ENCODE peak calls at places on chromosomes 3 and 15, in six cellular contexts. One of them, this sample, is unnamed.
A peak's percentile ranks its signal among the peaks of the same experiment; 100 is the strongest.

GRCh38 chr3:172125963-172126403 is 86.6 kb downstream of the FNDC3B start:
- DNase-seq in astrocyte of the cerebellum: peak; percentile 33
- DNase-seq in dorsolateral prefrontal cortex: no peak
- DNase-seq in foreskin fibroblast: peak; percentile 92
- DNase-seq in fibroblast of the aortic adventitia: peak; percentile 78
- DNase-seq in left ventricle myocardium inferior: peak; percentile 68
- DNase-seq in this sample: no peak

GRCh38 chr3:177561769-177562360 is 364.6 kb upstream of the TBL1XR1 start:
- DNase-seq in astrocyte of the cerebellum: no peak
- DNase-seq in dorsolateral prefrontal cortex: no peak
- DNase-seq in foreskin fibroblast: no peak
- DNase-seq in fibroblast of the aortic adventitia: no peak
- DNase-seq in left ventricle myocardium inferior: no peak
- DNase-seq in this sample: no peak

GRCh38 chr3:38017445-38018295 is 11.8 kb downstream of the PLCD1 start:
- DNase-seq in astrocyte of the cerebellum: no peak
- DNase-seq in dorsolateral prefrontal cortex: no peak
- DNase-seq in foreskin fibroblast: no peak
- DNase-seq in fibroblast of the aortic adventitia: no peak
- DNase-seq in left ventricle myocardium inferior: no peak
- DNase-seq in this sample: no peak

GRCh38 chr15:58332676-58333400 is 99.0 kb upstream of the LIPC start:
- DNase-seq in astrocyte of the cerebellum: no peak
- DNase-seq in dorsolateral prefrontal cortex: no peak
- DNase-seq in foreskin fibroblast: peak; percentile 81
- DNase-seq in fibroblast of the aortic adventitia: peak; percentile 39
- DNase-seq in left ventricle myocardium inferior: no peak
- DNase-seq in this sample: no peak

GRCh38 chr15:98754283-98755022 is 106.1 kb downstream of the IGF1R start:
- DNase-seq in astrocyte of the cerebellum: no peak
- DNase-seq in dorsolateral prefrontal cortex: no peak
- DNase-seq in foreskin fibroblast: no peak
- DNase-seq in fibroblast of the aortic adventitia: peak; percentile 60
- DNase-seq in left ventricle myocardium inferior: no peak
- DNase-seq in this sample: no peak

GRCh38 chr15:61640751-61641150 is 411.6 kb upstream of the RORA start:
- DNase-seq in astrocyte of the cerebellum: no peak
- DNase-seq in dorsolateral prefrontal cortex: no peak
- DNase-seq in foreskin fibroblast: no peak
- DNase-seq in fibroblast of the aortic adventitia: no peak
- DNase-seq in left ventricle myocardium inferior: no peak
- DNase-seq in this sample: no peak

GRCh38 chr15:89129123-89129815 is 41.0 kb downstream of the ABHD2 start:
- DNase-seq in astrocyte of the cerebellum: no peak
- DNase-seq in dorsolateral prefrontal cortex: peak; percentile 39
- DNase-seq in foreskin fibroblast: peak; percentile 55
- DNase-seq in fibroblast of the aortic adventitia: peak; percentile 46
- DNase-seq in left ventricle myocardium inferior: no peak
- DNase-seq in this sample: no peak

GRCh38 chr15:59946084-59946483 is 58.0 kb upstream of the FOXB1 start:
- DNase-seq in astrocyte of the cerebellum: no peak
- DNase-seq in dorsolateral prefrontal cortex: no peak
- DNase-seq in foreskin fibroblast: no peak
- DNase-seq in fibroblast of the aortic adventitia: no peak
- DNase-seq in left ventricle myocardium inferior: no peak
- DNase-seq in this sample: no peak

GRCh38 chr3:48431224-48432029 is 1.5 kb upstream of the PLXNB1 start:
- DNase-seq in astrocyte of the cerebellum: no peak
- DNase-seq in dorsolateral prefrontal cortex: no peak
- DNase-seq in foreskin fibroblast: no peak
- DNase-seq in fibroblast of the aortic adventitia: no peak
- DNase-seq in left ventricle myocardium inferior: no peak
- DNase-seq in this sample: no peak

GRCh38 chr3:157204431-157204830 is 44.5 kb upstream of the CCNL1 start:
- DNase-seq in astrocyte of the cerebellum: peak; percentile 34
- DNase-seq in dorsolateral prefrontal cortex: no peak
- DNase-seq in foreskin fibroblast: peak; percentile 74
- DNase-seq in fibroblast of the aortic adventitia: peak; percentile 85
- DNase-seq in left ventricle myocardium inferior: no peak
- DNase-seq in this sample: no peak

GRCh38 chr3:126551066-126551838 is 7.5 kb downstream of the C3orf22 start:
- DNase-seq in astrocyte of the cerebellum: no peak
- DNase-seq in dorsolateral prefrontal cortex: no peak
- DNase-seq in foreskin fibroblast: no peak
- DNase-seq in fibroblast of the aortic adventitia: peak; percentile 19
- DNase-seq in left ventricle myocardium inferior: no peak
- DNase-seq in this sample: peak; percentile 7

DNA sequence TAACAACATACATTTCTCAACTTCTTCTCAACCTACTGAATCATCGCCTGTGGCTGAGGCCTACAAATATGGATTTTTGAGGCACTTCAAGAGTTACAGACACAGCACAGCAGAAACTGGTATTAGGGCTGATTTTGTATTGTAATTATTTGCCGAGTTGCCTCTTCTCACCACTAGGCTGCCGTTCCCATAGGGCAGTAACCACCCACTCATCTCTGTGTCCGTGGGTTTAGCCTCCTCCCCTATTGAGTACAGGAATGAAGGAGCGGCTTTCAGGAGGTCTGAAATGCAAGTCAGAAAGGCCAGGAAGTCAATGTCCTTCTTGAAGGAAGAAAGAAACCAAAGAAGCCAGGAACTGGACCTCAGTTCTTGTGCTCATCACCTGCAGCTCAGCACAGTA is 220.8 kb downstream of the MTHFS start:
- DNase-seq in astrocyte of the cerebellum: no peak
- DNase-seq in dorsolateral prefrontal cortex: no peak
- DNase-seq in foreskin fibroblast: no peak
- DNase-seq in fibroblast of the aortic adventitia: no peak
- DNase-seq in left ventricle myocardium inferior: no peak
- DNase-seq in this sample: no peak
- TF ChIP-seq CTCF in astrocyte of the cerebellum: no peak
- TF ChIP-seq CTCF in dorsolateral prefrontal cortex: no peak
- TF ChIP-seq CTCF in foreskin fibroblast: no peak
- TF ChIP-seq CTCF in fibroblast of the aortic adventitia: peak; percentile 1
- TF ChIP-seq CTCF in left ventricle myocardium inferior: no peak
- TF ChIP-seq CTCF in this sample: no peak

DNA sequence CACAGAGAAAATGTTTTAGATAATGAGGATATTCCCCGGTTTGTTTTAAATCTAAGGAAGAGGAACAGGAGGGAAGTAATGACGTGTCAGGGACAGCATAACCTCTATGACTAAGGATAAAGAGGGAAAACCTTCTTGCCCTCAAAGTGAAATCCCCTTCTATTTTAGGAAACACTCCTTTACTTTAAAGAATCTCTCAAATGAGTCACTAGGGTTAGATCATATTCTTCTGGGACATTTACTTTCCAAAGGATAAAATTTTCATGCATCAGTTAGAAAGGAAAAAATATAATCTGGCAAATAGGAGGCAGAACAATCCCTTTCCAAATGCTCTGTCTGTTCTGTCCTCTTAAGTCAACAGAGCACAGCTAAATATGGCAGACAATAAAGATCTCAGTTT is 43.2 kb upstream of the UBE2E2 start:
- DNase-seq in astrocyte of the cerebellum: peak; percentile 40
- DNase-seq in dorsolateral prefrontal cortex: no peak
- DNase-seq in foreskin fibroblast: peak; percentile 89
- DNase-seq in fibroblast of the aortic adventitia: peak; percentile 92
- DNase-seq in left ventricle myocardium inferior: no peak
- DNase-seq in this sample: no peak
- TF ChIP-seq CTCF in astrocyte of the cerebellum: no peak
- TF ChIP-seq CTCF in dorsolateral prefrontal cortex: no peak
- TF ChIP-seq CTCF in foreskin fibroblast: no peak
- TF ChIP-seq CTCF in fibroblast of the aortic adventitia: no peak
- TF ChIP-seq CTCF in left ventricle myocardium inferior: no peak
- TF ChIP-seq CTCF in this sample: no peak

DNA sequence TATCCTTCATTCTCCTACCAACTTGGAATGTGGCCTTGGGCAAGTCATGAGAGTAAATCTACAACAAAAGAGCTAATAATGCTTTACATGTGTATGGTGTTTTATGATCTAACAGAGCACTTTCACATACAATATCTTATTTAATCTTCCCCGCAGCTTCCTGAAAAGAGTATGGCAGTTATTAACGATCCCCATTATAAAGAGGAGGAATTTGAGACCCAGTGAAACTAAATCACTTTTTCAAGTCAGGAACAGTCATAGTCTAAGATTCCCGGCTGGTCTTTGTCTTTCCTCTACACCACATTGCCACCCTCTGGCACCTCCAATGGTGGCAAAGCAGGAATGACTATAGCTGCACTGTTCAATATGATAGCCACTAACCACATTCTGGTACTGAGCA is 69.7 kb upstream of the CMSS1 start:
- DNase-seq in astrocyte of the cerebellum: no peak
- DNase-seq in dorsolateral prefrontal cortex: no peak
- DNase-seq in foreskin fibroblast: peak; percentile 84
- DNase-seq in fibroblast of the aortic adventitia: peak; percentile 44
- DNase-seq in left ventricle myocardium inferior: no peak
- DNase-seq in this sample: no peak
- TF ChIP-seq CTCF in astrocyte of the cerebellum: peak; percentile 40
- TF ChIP-seq CTCF in dorsolateral prefrontal cortex: no peak
- TF ChIP-seq CTCF in foreskin fibroblast: peak; percentile 65
- TF ChIP-seq CTCF in fibroblast of the aortic adventitia: peak; percentile 45
- TF ChIP-seq CTCF in left ventricle myocardium inferior: peak; percentile 26
- TF ChIP-seq CTCF in this sample: peak; percentile 22

GRCh38 chr3:22353126-22353525 is 602.1 kb upstream of the ZNF385D start:
- DNase-seq in astrocyte of the cerebellum: no peak
- DNase-seq in dorsolateral prefrontal cortex: no peak
- DNase-seq in foreskin fibroblast: no peak
- DNase-seq in fibroblast of the aortic adventitia: no peak
- DNase-seq in left ventricle myocardium inferior: no peak
- DNase-seq in this sample: no peak

DNA sequence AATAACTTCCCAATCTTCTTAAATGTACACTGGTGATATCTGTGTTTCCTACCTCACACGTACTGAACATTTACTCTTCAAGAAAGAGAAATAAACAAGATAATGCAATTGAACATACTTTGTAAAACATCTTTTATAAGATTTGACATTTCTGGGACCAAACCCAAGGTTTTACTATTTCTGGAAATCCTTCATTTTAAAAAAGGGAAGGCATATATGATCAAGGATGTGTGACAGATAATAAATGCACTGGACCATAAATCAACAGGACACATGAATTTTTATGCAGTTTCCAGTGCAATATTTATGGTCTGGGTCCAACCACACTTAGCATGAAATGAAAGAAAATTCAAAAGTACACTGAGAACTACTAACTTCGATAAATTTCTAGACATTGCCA is 598.4 kb upstream of the ZNF385D start:
- DNase-seq in astrocyte of the cerebellum: no peak
- DNase-seq in dorsolateral prefrontal cortex: no peak
- DNase-seq in foreskin fibroblast: no peak
- DNase-seq in fibroblast of the aortic adventitia: no peak
- DNase-seq in left ventricle myocardium inferior: no peak
- DNase-seq in this sample: no peak
- TF ChIP-seq CTCF in astrocyte of the cerebellum: no peak
- TF ChIP-seq CTCF in dorsolateral prefrontal cortex: no peak
- TF ChIP-seq CTCF in foreskin fibroblast: no peak
- TF ChIP-seq CTCF in fibroblast of the aortic adventitia: no peak
- TF ChIP-seq CTCF in left ventricle myocardium inferior: no peak
- TF ChIP-seq CTCF in this sample: no peak

DNA sequence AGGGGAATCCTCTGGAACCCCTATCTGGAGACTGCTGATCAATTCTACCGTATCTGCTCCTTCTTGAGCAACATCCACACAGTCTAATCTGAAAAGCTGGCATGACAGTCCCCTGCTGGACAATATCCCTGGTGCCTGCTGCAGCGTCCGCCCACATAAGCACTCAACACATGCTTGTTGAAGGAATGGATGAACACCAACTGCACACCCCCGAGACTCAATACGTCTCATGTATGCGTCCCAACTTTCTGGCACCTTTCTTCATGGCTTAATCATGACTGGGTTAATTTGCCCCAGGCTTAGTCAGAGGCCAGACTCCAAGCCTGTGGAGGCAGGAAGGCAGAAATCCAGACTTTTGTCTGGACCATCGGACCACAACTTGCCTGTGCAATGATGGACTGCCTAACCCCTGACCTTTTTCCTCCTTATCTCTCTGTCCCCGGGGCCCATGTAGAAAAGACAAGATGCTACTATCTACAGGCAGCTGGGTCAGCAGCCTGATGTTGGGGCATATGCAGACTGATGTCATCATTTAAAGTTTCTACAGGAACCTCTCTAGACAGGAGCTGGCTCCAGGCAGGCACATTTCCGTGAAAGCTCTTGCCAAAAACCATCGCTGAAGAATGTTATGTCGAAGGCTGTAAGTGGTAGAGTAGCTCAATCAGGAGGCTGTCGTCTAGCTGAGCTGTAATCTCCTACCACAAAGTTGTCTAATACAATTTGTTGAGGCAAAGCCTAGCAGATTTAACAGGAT is 114.1 kb upstream of the TPM1 start:
- DNase-seq in astrocyte of the cerebellum: peak; percentile 71
- DNase-seq in dorsolateral prefrontal cortex: no peak
- DNase-seq in foreskin fibroblast: peak; percentile 83
- DNase-seq in fibroblast of the aortic adventitia: peak; percentile 98
- DNase-seq in left ventricle myocardium inferior: no peak
- DNase-seq in this sample: no peak
- TF ChIP-seq CTCF in astrocyte of the cerebellum: peak; percentile 26
- TF ChIP-seq CTCF in dorsolateral prefrontal cortex: no peak
- TF ChIP-seq CTCF in foreskin fibroblast: peak; percentile 35
- TF ChIP-seq CTCF in fibroblast of the aortic adventitia: peak; percentile 47
- TF ChIP-seq CTCF in left ventricle myocardium inferior: peak; percentile 39
- TF ChIP-seq CTCF in this sample: peak; percentile 23

GRCh38 chr3:179688847-179689246 is 36.0 kb downstream of the USP13 start:
- DNase-seq in astrocyte of the cerebellum: peak; percentile 27
- DNase-seq in dorsolateral prefrontal cortex: no peak
- DNase-seq in foreskin fibroblast: peak; percentile 35
- DNase-seq in fibroblast of the aortic adventitia: no peak
- DNase-seq in left ventricle myocardium inferior: no peak
- DNase-seq in this sample: no peak
- TF ChIP-seq CTCF in astrocyte of the cerebellum: no peak
- TF ChIP-seq CTCF in dorsolateral prefrontal cortex: no peak
- TF ChIP-seq CTCF in foreskin fibroblast: no peak
- TF ChIP-seq CTCF in fibroblast of the aortic adventitia: no peak
- TF ChIP-seq CTCF in left ventricle myocardium inferior: no peak
- TF ChIP-seq CTCF in this sample: no peak

This sample was measured in progenitor cell of endocrine pancreas.